ENCODE peak calls at places on chromosomes 1 and 21, in five cellular contexts. D, B, T, F and Z are unnamed samples.

GRCh38 chr1:202579806-202580205 is 130.4 kb downstream of the SYT2 start:
- ATAC-seq in F (no peak), T (no peak), B (peak; percentile 21), D (no peak), Z (peak; percentile 6)

GRCh38 chr1:84365225-84366221 is 32.8 kb upstream of the DNASE2B start:
- ATAC-seq in B (no peak), F (peak; percentile 91), D (peak; percentile 53), T (peak; percentile 72), Z (peak; percentile 55)

GRCh38 chr1:176786274-176786673 is 323.3 kb downstream of the PAPPA2 start:
- ATAC-seq in F (no peak), D (no peak), T (no peak), B (no peak), Z (no peak)

GRCh38 chr1:201252833-201253810 is 30.2 kb upstream of the PKP1 start:
- ATAC-seq in T (no peak), F (peak; percentile 30), D (no peak), B (no peak), Z (peak; percentile 14)

GRCh38 chr1:174359454-174359805 is 88.3 kb upstream of the GPR52 start:
- ATAC-seq in F (no peak), D (no peak), T (no peak), B (no peak), Z (no peak)

GRCh38 chr21:44763451-44764318 is 37.9 kb downstream of the UBE2G2 start:
- ATAC-seq in B (no peak), T (no peak), D (no peak), F (no peak), Z (no peak)

GRCh38 chr1:148373236-148373935 is 109.7 kb downstream of the PPIAL4G start:
- ATAC-seq in B (no peak), T (no peak), F (no peak), D (no peak), Z (no peak)

GRCh38 chr1:231467986-231468385 is 45.9 kb upstream of the EGLN1 start:
- ATAC-seq in B (no peak), T (no peak), D (no peak), F (no peak), Z (no peak)

GRCh38 chr1:88150330-88150729 is 533.7 kb upstream of the PKN2 start:
- ATAC-seq in F (no peak), B (no peak), T (no peak), D (no peak), Z (no peak)

GRCh38 chr1:222046684-222047083 is 304.8 kb upstream of the DUSP10 start:
- ATAC-seq in B (no peak), F (no peak), T (no peak), D (no peak), Z (no peak)

GRCh38 chr21:35686156-35686555 is 374.2 kb downstream of the SETD4 start:
- ATAC-seq in D (no peak), T (no peak), B (no peak), F (no peak), Z (no peak)

GRCh38 chr1:227885648-227886502 is 61.9 kb downstream of the WNT9A start:
- ATAC-seq in T (peak; percentile 32), D (no peak), F (peak; percentile 52), B (peak; percentile 71), Z (no peak)

GRCh38 chr21:17391811-17392340 is 121.0 kb upstream of the CXADR start:
- ATAC-seq in D (no peak), T (no peak), B (no peak), F (no peak), Z (no peak)

GRCh38 chr1:5427026-5427613 is 565.1 kb downstream of the NPHP4 start:
- ATAC-seq in F (no peak), T (no peak), D (no peak), B (no peak), Z (no peak)

GRCh38 chr1:7403265-7404045 is 367.6 kb upstream of the VAMP3 start:
- ATAC-seq in B (no peak), T (no peak), F (no peak), D (no peak), Z (no peak)

GRCh38 chr1:168454211-168454815 is 89.5 kb downstream of the XCL2 start:
- ATAC-seq in F (no peak), T (no peak), D (no peak), B (no peak), Z (no peak)

GRCh38 chr21:46347203-46347550 is 23.2 kb downstream of the PCNT start:
- ATAC-seq in T (no peak), F (no peak), B (no peak), D (no peak), Z (no peak)

GRCh38 chr1:235612761-235613160 is 36.8 kb downstream of the GNG4 start:
- ATAC-seq in T (no peak), F (no peak), D (no peak), B (no peak), Z (no peak)

GRCh38 chr1:205304695-205305070 is 16.9 kb downstream of the NUAK2 start:
- ATAC-seq in B (no peak), D (no peak), F (no peak), T (no peak), Z (no peak)

GRCh38 chr1:68294354-68295066 is 62.2 kb upstream of the WLS start:
- ATAC-seq in T (no peak), B (no peak), F (no peak), D (no peak), Z (no peak)

GRCh38 chr1:160797861-160798273 is 1.9 kb downstream of the LY9 start:
- ATAC-seq in T (peak; percentile 26), B (no peak), D (peak; percentile 85), F (no peak), Z (no peak)

GRCh38 chr1:215543191-215543606 is 23.9 kb upstream of the KCTD3 start:
- ATAC-seq in T (peak; percentile 70), D (no peak), F (no peak), B (no peak), Z (no peak)

GRCh38 chr1:68173283-68174172 is 58.8 kb downstream of the WLS start:
- ATAC-seq in B (peak; percentile 53), D (no peak), F (peak; percentile 64), T (peak; percentile 14), Z (peak; percentile 16)

GRCh38 chr21:41899431-41900202 is 20.5 kb upstream of the PRDM15 start:
- ATAC-seq in T (no peak), F (no peak), D (peak; percentile 99), B (no peak), Z (no peak)

GRCh38 chr1:38018864-38019343 is 6.4 kb downstream of the UTP11 start:
- ATAC-seq in B (no peak), T (no peak), F (peak; percentile 39), D (peak; percentile 64), Z (no peak)

GRCh38 chr1:10693497-10694273 is 102.8 kb downstream of the CASZ1 start:
- ATAC-seq in T (peak; percentile 2), F (peak; percentile 36), D (peak; percentile 32), B (no peak), Z (peak; percentile 2)

GRCh38 chr1:162145966-162146696 is 76.6 kb downstream of the NOS1AP start:
- ATAC-seq in F (peak; percentile 35), T (no peak), D (no peak), B (peak; percentile 58), Z (no peak)

GRCh38 chr1:75130312-75130677 is 3.9 kb upstream of the LHX8 start:
- ATAC-seq in T (no peak), D (no peak), F (no peak), B (no peak), Z (no peak)

GRCh38 chr1:237509748-237510147 is 381.0 kb downstream of the ZP4 start:
- ATAC-seq in F (no peak), B (no peak), D (no peak), T (no peak), Z (no peak)

GRCh38 chr1:112396668-112397025 is 633 bp downstream of the CTTNBP2NL start:
- ATAC-seq in D (peak; percentile 3), F (no peak), B (no peak), T (no peak), Z (no peak)

GRCh38 chr1:64343105-64343960 is 126.6 kb upstream of the CACHD1 start:
- ATAC-seq in B (no peak), D (no peak), T (no peak), F (peak; percentile 97), Z (no peak)

GRCh38 chr1:205642679-205643307 is 11.0 kb upstream of the ELK4 start:
- ATAC-seq in D (no peak), B (no peak), T (no peak), F (no peak), Z (no peak)

GRCh38 chr1:167109125-167109524 is 15.2 kb downstream of the STYXL2 start:
- ATAC-seq in D (peak; percentile 59), F (no peak), B (peak; percentile 29), T (no peak), Z (no peak)

GRCh38 chr1:39635871-39636210 is 3.6 kb downstream of the HEYL start:
- ATAC-seq in B (no peak), F (no peak), T (no peak), D (no peak), Z (no peak)
- H3K4me3 ChIP-seq in B (peak overlapping the region; percentile 67), F (no peak overlapping the region), T (peak overlapping the region; percentile 23), D (no peak overlapping the region), Z (no peak overlapping the region)

GRCh38 chr1:30061292-30062204 is 661.8 kb downstream of the MATN1 start:
- ATAC-seq in B (no peak), T (no peak), F (no peak), D (no peak), Z (no peak)
- TF ChIP-seq CTCF in B (no peak), T (no peak), F (no peak), D (no peak), Z (no peak)

DNA sequence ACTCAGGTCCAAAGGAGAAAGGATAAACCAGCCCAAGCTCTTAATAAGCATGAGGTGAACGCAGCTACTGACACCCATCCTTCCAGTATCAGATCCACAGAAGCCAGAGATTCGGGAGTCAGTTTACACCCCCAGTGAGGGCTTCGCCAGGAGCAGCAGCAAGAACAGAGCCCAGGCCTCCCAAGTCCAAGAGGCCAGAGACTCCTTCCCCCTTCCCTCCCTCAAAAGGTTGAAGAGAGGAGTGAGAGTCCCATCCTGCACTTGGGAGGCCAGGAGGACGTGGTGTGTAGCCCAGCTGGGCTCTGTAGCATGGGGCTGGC is 72.8 kb downstream of the MRPL37 start:
- ATAC-seq in B (peak; percentile 38), T (no peak), F (no peak), D (no peak), Z (no peak)
- H3K4me1 ChIP-seq in B (peaks cover 42% of the 10 kb centered on the region), T (peaks cover 56% of the 10 kb centered on the region), F (no peaks in the 10 kb centered on the region), D (no peaks in the 10 kb centered on the region), Z (peaks cover 16% of the 10 kb centered on the region)

DNA sequence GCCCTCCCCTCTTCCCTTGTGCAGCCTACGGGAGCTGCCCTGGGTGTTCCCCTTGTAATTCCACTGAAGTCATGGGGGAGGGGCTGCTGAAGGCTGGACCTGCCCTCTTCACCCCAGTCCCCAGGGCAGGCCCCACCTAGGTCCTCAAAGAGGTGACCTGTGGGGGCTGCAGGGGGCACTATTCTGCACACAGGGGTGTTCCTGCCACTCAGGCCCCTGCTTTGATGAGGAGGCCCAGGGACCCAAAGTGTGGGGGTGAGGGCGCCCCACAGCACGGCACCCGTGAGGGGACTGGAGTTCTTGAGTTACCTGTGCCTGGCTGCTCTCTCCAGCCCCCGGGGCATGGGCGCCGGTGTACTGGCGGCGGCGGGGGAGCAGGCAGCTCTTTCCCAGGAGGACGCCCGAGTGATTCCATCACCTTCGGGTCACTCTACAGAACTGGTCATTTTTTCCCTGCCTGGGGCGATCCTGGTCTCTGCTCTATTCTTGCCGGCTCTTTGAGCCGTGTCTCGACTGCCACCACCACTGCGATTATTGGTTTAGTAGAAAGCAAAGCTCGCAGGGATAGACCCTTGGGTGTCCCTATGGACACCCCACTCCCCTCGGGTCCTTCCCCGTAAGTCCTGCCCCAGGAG is 6.9 kb upstream of the PRDM16 start:
- ATAC-seq in B (no peak), T (no peak), F (no peak), D (no peak), Z (no peak)
- H3K4me3 ChIP-seq in B (no peak overlapping the region), T (no peak overlapping the region), F (no peak overlapping the region), D (no peak overlapping the region), Z (no peak overlapping the region)